ENCODE peak calls at places on chromosomes 5 and 9, in five cellular contexts. One of them, this sample, is unnamed.

GRCh38 chr9:28212979-28213378 is 639.7 kb upstream of the C9orf72 start:
- DNase-seq in fibroblast of mammary gland: peak
- DNase-seq in heart left ventricle: no peak
- DNase-seq in neural progenitor cell: no peak
- DNase-seq in breast epithelium: no peak
- DNase-seq in this sample: peak

GRCh38 chr9:26951794-26952193 is 4.4 kb upstream of the IFT74 start:
- DNase-seq in fibroblast of mammary gland: no peak
- DNase-seq in heart left ventricle: no peak
- DNase-seq in neural progenitor cell: no peak
- DNase-seq in breast epithelium: no peak
- DNase-seq in this sample: no peak

GRCh38 chr5:6545770-6546690 is 86.8 kb downstream of the NSUN2 start:
- DNase-seq in fibroblast of mammary gland: no peak
- DNase-seq in heart left ventricle: no peak
- DNase-seq in neural progenitor cell: peak
- DNase-seq in breast epithelium: peak
- DNase-seq in this sample: no peak

GRCh38 chr9:81871695-81872094 is 56.5 kb upstream of the SPATA31D4 start:
- DNase-seq in fibroblast of mammary gland: peak
- DNase-seq in heart left ventricle: no peak
- DNase-seq in neural progenitor cell: no peak
- DNase-seq in breast epithelium: no peak
- DNase-seq in this sample: no peak

GRCh38 chr5:137617806-137618205 is 118.1 kb downstream of the KLHL3 start:
- DNase-seq in fibroblast of mammary gland: peak
- DNase-seq in heart left ventricle: no peak
- DNase-seq in neural progenitor cell: no peak
- DNase-seq in breast epithelium: no peak
- DNase-seq in this sample: no peak

GRCh38 chr5:59588922-59589321 is 304.6 kb downstream of the PDE4D start:
- DNase-seq in fibroblast of mammary gland: peak
- DNase-seq in heart left ventricle: no peak
- DNase-seq in neural progenitor cell: no peak
- DNase-seq in breast epithelium: no peak
- DNase-seq in this sample: no peak

GRCh38 chr5:55668356-55668755 is 43.8 kb downstream of the SLC38A9 start:
- DNase-seq in fibroblast of mammary gland: peak
- DNase-seq in heart left ventricle: no peak
- DNase-seq in neural progenitor cell: no peak
- DNase-seq in breast epithelium: no peak
- DNase-seq in this sample: peak

GRCh38 chr5:57215629-57216195 is 41.9 kb downstream of the GPBP1 start:
- DNase-seq in fibroblast of mammary gland: peak
- DNase-seq in heart left ventricle: no peak
- DNase-seq in neural progenitor cell: no peak
- DNase-seq in breast epithelium: no peak
- DNase-seq in this sample: no peak

GRCh38 chr9:19232117-19232829 is 1.8 kb downstream of the DENND4C start:
- DNase-seq in fibroblast of mammary gland: no peak
- DNase-seq in heart left ventricle: no peak
- DNase-seq in neural progenitor cell: no peak
- DNase-seq in breast epithelium: no peak
- DNase-seq in this sample: no peak

GRCh38 chr5:99169309-99169708 is 240.5 kb upstream of the CHD1 start:
- DNase-seq in fibroblast of mammary gland: peak
- DNase-seq in heart left ventricle: no peak
- DNase-seq in neural progenitor cell: peak
- DNase-seq in breast epithelium: no peak
- DNase-seq in this sample: peak

GRCh38 chr5:44365351-44365750 is 23.9 kb downstream of the FGF10 start:
- DNase-seq in fibroblast of mammary gland: peak
- DNase-seq in heart left ventricle: no peak
- DNase-seq in neural progenitor cell: no peak
- DNase-seq in breast epithelium: no peak
- DNase-seq in this sample: peak

GRCh38 chr5:175464414-175465233 is 13.7 kb upstream of the SFXN1 start:
- DNase-seq in fibroblast of mammary gland: peak
- DNase-seq in heart left ventricle: no peak
- DNase-seq in neural progenitor cell: peak
- DNase-seq in breast epithelium: no peak
- DNase-seq in this sample: no peak

GRCh38 chr5:14510156-14510734 is 71.3 kb upstream of the OTULINL start:
- DNase-seq in fibroblast of mammary gland: peak
- DNase-seq in heart left ventricle: no peak
- DNase-seq in neural progenitor cell: no peak
- DNase-seq in breast epithelium: no peak
- DNase-seq in this sample: no peak

GRCh38 chr5:9354336-9355081 is 191.4 kb downstream of the SEMA5A start:
- DNase-seq in fibroblast of mammary gland: no peak
- DNase-seq in heart left ventricle: no peak
- DNase-seq in neural progenitor cell: no peak
- DNase-seq in breast epithelium: no peak
- DNase-seq in this sample: no peak

GRCh38 chr5:103706939-103707682 is 144.5 kb upstream of the NUDT12 start:
- DNase-seq in fibroblast of mammary gland: peak
- DNase-seq in heart left ventricle: no peak
- DNase-seq in neural progenitor cell: no peak
- DNase-seq in breast epithelium: no peak
- DNase-seq in this sample: no peak

GRCh38 chr5:34499001-34499734 is 157.0 kb upstream of the RAI14 start:
- DNase-seq in fibroblast of mammary gland: peak
- DNase-seq in heart left ventricle: no peak
- DNase-seq in neural progenitor cell: no peak
- DNase-seq in breast epithelium: no peak
- DNase-seq in this sample: peak

GRCh38 chr5:163916376-163916775 is 411.0 kb downstream of the MAT2B start:
- DNase-seq in fibroblast of mammary gland: peak
- DNase-seq in heart left ventricle: no peak
- DNase-seq in neural progenitor cell: no peak
- DNase-seq in breast epithelium: no peak
- DNase-seq in this sample: no peak

GRCh38 chr9:104784098-104784497 is 20.2 kb downstream of the NIPSNAP3B start:
- DNase-seq in fibroblast of mammary gland: no peak
- DNase-seq in heart left ventricle: no peak
- DNase-seq in neural progenitor cell: no peak
- DNase-seq in breast epithelium: no peak
- DNase-seq in this sample: no peak

GRCh38 chr5:96968074-96968473 is 32.2 kb downstream of the LNPEP start:
- DNase-seq in fibroblast of mammary gland: peak
- DNase-seq in heart left ventricle: no peak
- DNase-seq in neural progenitor cell: no peak
- DNase-seq in breast epithelium: no peak
- DNase-seq in this sample: no peak

GRCh38 chr5:67724412-67725135 is 491.0 kb upstream of the PIK3R1 start:
- DNase-seq in fibroblast of mammary gland: no peak
- DNase-seq in heart left ventricle: no peak
- DNase-seq in neural progenitor cell: no peak
- DNase-seq in breast epithelium: no peak
- DNase-seq in this sample: no peak

GRCh38 chr5:65828507-65828906 is 97.9 kb upstream of the ERBIN start:
- DNase-seq in fibroblast of mammary gland: peak
- DNase-seq in heart left ventricle: no peak
- DNase-seq in neural progenitor cell: no peak
- DNase-seq in breast epithelium: no peak
- DNase-seq in this sample: no peak

GRCh38 chr9:70589571-70590263 is 175.3 kb upstream of the KLF9 start:
- DNase-seq in fibroblast of mammary gland: peak
- DNase-seq in heart left ventricle: no peak
- DNase-seq in neural progenitor cell: no peak
- DNase-seq in breast epithelium: peak
- DNase-seq in this sample: no peak

GRCh38 chr5:100900796-100901731 is 2.0 kb downstream of the ST8SIA4 start:
- DNase-seq in fibroblast of mammary gland: peak
- DNase-seq in heart left ventricle: peak
- DNase-seq in neural progenitor cell: peak
- DNase-seq in breast epithelium: peak
- DNase-seq in this sample: no peak

GRCh38 chr5:150134198-150134588 is 21.5 kb downstream of the PDGFRB start:
- DNase-seq in fibroblast of mammary gland: no peak
- DNase-seq in heart left ventricle: no peak
- DNase-seq in neural progenitor cell: peak
- DNase-seq in breast epithelium: no peak
- DNase-seq in this sample: no peak

GRCh38 chr9:136220017-136220729 is 15.2 kb upstream of the LHX3 start:
- DNase-seq in fibroblast of mammary gland: peak
- DNase-seq in heart left ventricle: no peak
- DNase-seq in neural progenitor cell: no peak
- DNase-seq in breast epithelium: no peak
- DNase-seq in this sample: no peak

GRCh38 chr5:97063276-97063675 is 79.1 kb downstream of the LIX1 start:
- DNase-seq in fibroblast of mammary gland: no peak
- DNase-seq in heart left ventricle: no peak
- DNase-seq in neural progenitor cell: no peak
- DNase-seq in breast epithelium: no peak
- DNase-seq in this sample: no peak

GRCh38 chr9:133443982-133444381 is 15.8 kb upstream of the CACFD1 start:
- DNase-seq in fibroblast of mammary gland: no peak
- DNase-seq in heart left ventricle: no peak
- DNase-seq in neural progenitor cell: no peak
- DNase-seq in breast epithelium: no peak
- DNase-seq in this sample: no peak

GRCh38 chr9:112042244-112042638 is 132.9 kb downstream of the SUSD1 start:
- DNase-seq in fibroblast of mammary gland: no peak
- DNase-seq in heart left ventricle: no peak
- DNase-seq in neural progenitor cell: no peak
- DNase-seq in breast epithelium: no peak
- DNase-seq in this sample: no peak

GRCh38 chr5:177023247-177023703 is 779 bp downstream of the ZNF346 start:
- DNase-seq in fibroblast of mammary gland: no peak
- DNase-seq in heart left ventricle: no peak
- DNase-seq in neural progenitor cell: no peak
- DNase-seq in breast epithelium: no peak
- DNase-seq in this sample: no peak

GRCh38 chr9:110517483-110517882 is 62.1 kb downstream of the SVEP1 start:
- DNase-seq in fibroblast of mammary gland: no peak
- DNase-seq in heart left ventricle: no peak
- DNase-seq in neural progenitor cell: no peak
- DNase-seq in breast epithelium: no peak
- DNase-seq in this sample: no peak

GRCh38 chr5:90940227-90940995 is 381.8 kb downstream of the ADGRV1 start:
- DNase-seq in fibroblast of mammary gland: peak
- DNase-seq in heart left ventricle: no peak
- DNase-seq in neural progenitor cell: peak
- DNase-seq in breast epithelium: peak
- DNase-seq in this sample: peak

GRCh38 chr9:120621941-120622340 is 42.0 kb upstream of the CDK5RAP2 start:
- DNase-seq in fibroblast of mammary gland: no peak
- DNase-seq in heart left ventricle: no peak
- DNase-seq in neural progenitor cell: peak
- DNase-seq in breast epithelium: no peak
- DNase-seq in this sample: no peak

GRCh38 chr5:175746851-175747250 is 89.0 kb downstream of the HRH2 start:
- DNase-seq in fibroblast of mammary gland: peak
- DNase-seq in heart left ventricle: no peak
- DNase-seq in neural progenitor cell: peak
- DNase-seq in breast epithelium: no peak
- DNase-seq in this sample: no peak

GRCh38 chr5:45038366-45038987 is 229.7 kb downstream of the MRPS30 start:
- DNase-seq in fibroblast of mammary gland: peak
- DNase-seq in heart left ventricle: no peak
- DNase-seq in neural progenitor cell: peak
- DNase-seq in breast epithelium: no peak
- DNase-seq in this sample: no peak

DNA sequence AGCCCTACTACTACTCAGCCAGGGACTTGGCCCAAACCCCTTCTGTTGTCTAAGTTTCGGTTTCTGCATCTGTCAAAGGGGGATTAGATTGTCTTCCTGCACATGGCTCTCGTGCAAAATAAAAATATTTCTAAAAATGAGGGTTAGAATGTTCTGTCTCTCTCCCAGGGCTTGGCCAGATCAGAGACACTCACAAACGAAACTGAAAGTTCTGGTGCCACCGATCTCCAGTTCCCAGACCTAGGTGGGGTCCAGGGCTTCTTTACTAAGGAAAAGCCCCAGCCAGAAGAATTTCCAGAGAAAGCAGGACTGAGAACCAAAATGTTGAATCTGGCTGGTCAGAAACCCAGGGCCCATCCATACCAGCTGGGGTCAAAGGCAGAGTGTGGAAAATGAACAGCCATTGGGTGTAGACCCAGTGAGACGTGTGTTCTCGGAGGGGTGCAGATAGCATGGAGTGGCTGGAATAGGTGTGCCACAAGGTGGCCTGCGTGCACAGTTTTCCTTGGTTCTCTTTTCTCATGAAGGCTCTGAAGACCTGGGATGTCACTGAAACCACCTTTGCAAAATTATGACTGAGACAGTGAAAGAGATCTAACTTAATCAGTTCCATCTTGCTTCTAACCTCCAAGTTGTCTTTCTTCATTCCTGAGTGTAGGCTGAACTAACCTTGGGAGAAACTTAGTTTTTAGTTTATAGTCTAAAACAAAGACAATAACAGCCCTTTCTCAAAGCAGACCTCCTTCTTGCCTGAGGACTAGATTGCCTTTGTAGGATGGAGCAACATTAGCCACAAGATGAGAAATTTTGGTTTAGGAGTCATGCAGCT is 2.2 kb upstream of the SLC23A1 start:
- DNase-seq in fibroblast of mammary gland: no peak
- DNase-seq in heart left ventricle: no peak
- DNase-seq in neural progenitor cell: no peak
- DNase-seq in breast epithelium: no peak
- DNase-seq in this sample: no peak
- TF ChIP-seq CTCF in fibroblast of mammary gland: no peak
- TF ChIP-seq CTCF in heart left ventricle: peak
- TF ChIP-seq CTCF in neural progenitor cell: no peak
- TF ChIP-seq CTCF in breast epithelium: no peak
- TF ChIP-seq CTCF in this sample: peak

GRCh38 chr5:72326298-72326649 is 6.1 kb downstream of the PTCD2 start:
- DNase-seq in fibroblast of mammary gland: no peak
- DNase-seq in heart left ventricle: no peak
- DNase-seq in neural progenitor cell: no peak
- DNase-seq in breast epithelium: no peak
- DNase-seq in this sample: no peak
- H3K4me3 ChIP-seq in fibroblast of mammary gland: no peak
- H3K4me3 ChIP-seq in heart left ventricle: no peak
- H3K4me3 ChIP-seq in neural progenitor cell: no peak
- H3K4me3 ChIP-seq in breast epithelium: no peak
- H3K4me3 ChIP-seq in this sample: no peak

DNA sequence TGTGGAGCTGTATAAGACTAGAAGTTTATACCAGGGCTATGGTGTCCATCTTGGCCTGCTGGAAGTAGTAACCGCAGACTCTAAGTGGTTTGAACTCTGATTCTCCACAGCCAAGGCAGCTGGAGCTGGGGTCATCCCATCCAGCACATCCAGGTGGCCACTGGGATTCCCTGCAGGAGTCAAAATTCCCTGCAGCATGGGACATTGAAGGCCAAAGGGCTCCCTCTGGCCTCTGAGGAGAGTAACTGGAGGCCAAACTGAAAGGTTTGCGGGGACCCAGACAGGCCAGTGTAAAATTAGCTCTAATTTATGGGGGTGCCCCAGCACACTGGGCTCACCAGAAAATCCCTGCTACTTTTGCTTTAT is 12.2 kb upstream of the PRXL2C start:
- DNase-seq in fibroblast of mammary gland: no peak
- DNase-seq in heart left ventricle: no peak
- DNase-seq in neural progenitor cell: peak
- DNase-seq in breast epithelium: no peak
- DNase-seq in this sample: no peak
- TF ChIP-seq CTCF in fibroblast of mammary gland: no peak
- TF ChIP-seq CTCF in heart left ventricle: no peak
- TF ChIP-seq CTCF in neural progenitor cell: no peak
- TF ChIP-seq CTCF in breast epithelium: no peak
- TF ChIP-seq CTCF in this sample: no peak

GRCh38 chr9:92097997-92098482 is 17.2 kb downstream of the SPTLC1 start:
- DNase-seq in fibroblast of mammary gland: peak
- DNase-seq in heart left ventricle: peak
- DNase-seq in neural progenitor cell: no peak
- DNase-seq in breast epithelium: peak
- DNase-seq in this sample: peak
- H3K4me3 ChIP-seq in fibroblast of mammary gland: peak
- H3K4me3 ChIP-seq in heart left ventricle: no peak
- H3K4me3 ChIP-seq in neural progenitor cell: no peak
- H3K4me3 ChIP-seq in breast epithelium: peak
- H3K4me3 ChIP-seq in this sample: peak

This sample was measured in epithelial cell of proximal tubule.